ENCODE peak calls at places on chromosomes 16 and 17, in nine cellular contexts. U is A549; L is brain microvascular endothelial cell; P is bronchial epithelial cell; R is CD4-positive, alpha-beta T cell; N is upper lobe of left lung; Y is AG04449; O is Peyer's patch; K is AG04450. F is an unnamed sample.

GRCh38 chr17:27565874-27566672 is 64.9 kb upstream of the LGALS9 start:
- DNase-seq in O (no peak), L (peak), P (peak), Y (no peak), N (no peak), K (no peak), U (no peak), R (no peak), F (no peak)

GRCh38 chr16:72434159-72434558 is 262.2 kb upstream of the PMFBP1 start:
- DNase-seq in L (no peak), O (no peak), P (peak), U (peak), K (no peak), Y (no peak), N (no peak), R (no peak), F (no peak)

GRCh38 chr17:39736319-39737165 is 1.2 kb upstream of the GRB7 start:
- DNase-seq in Y (no peak), O (no peak), R (no peak), K (no peak), N (no peak), U (peak), P (peak), L (no peak), F (peak)

GRCh38 chr17:8443756-8444155 is 8.1 kb downstream of the NDEL1 start:
- DNase-seq in O (no peak), L (no peak), U (no peak), P (no peak), Y (no peak), R (no peak), K (no peak), N (no peak), F (no peak)

GRCh38 chr17:49055181-49055927 is 58.2 kb downstream of the IGF2BP1 start:
- DNase-seq in Y (no peak), R (no peak), N (no peak), K (no peak), U (no peak), L (no peak), P (no peak), O (no peak), F (no peak)

GRCh38 chr17:16918443-16918842 is 53.5 kb downstream of the TNFRSF13B start:
- DNase-seq in K (no peak), N (no peak), Y (no peak), P (no peak), L (no peak), R (no peak), O (no peak), U (no peak), F (no peak)

GRCh38 chr17:29078183-29079045 is 35.5 kb downstream of the PIPOX start:
- DNase-seq in Y (no peak), P (peak), L (no peak), N (no peak), K (no peak), U (no peak), R (no peak), O (no peak), F (no peak)

GRCh38 chr17:32007463-32008298 is 498 bp downstream of the LRRC37B start:
- DNase-seq in P (peak), K (no peak), R (peak), N (no peak), O (peak), U (peak), Y (no peak), L (peak), F (peak)

GRCh38 chr17:46949291-46950174 is 26.6 kb downstream of the GOSR2 start:
- DNase-seq in N (no peak), Y (no peak), U (no peak), L (no peak), P (peak), O (no peak), R (no peak), K (no peak), F (peak)

GRCh38 chr17:79591695-79592094 is 19.2 kb downstream of the RBFOX3 start:
- DNase-seq in L (no peak), P (no peak), K (no peak), Y (no peak), O (no peak), N (no peak), R (no peak), U (no peak), F (no peak)

GRCh38 chr16:17266606-17267313 is 204.0 kb downstream of the XYLT1 start:
- DNase-seq in L (no peak), K (no peak), R (no peak), O (no peak), P (no peak), U (no peak), N (peak), Y (no peak), F (no peak)

GRCh38 chr16:70018254-70018653 is 67.1 kb downstream of the CLEC18A start:
- DNase-seq in O (no peak), R (peak), U (peak), L (peak), Y (no peak), P (peak), K (no peak), N (no peak), F (no peak)

GRCh38 chr16:52912565-52913173 is 140.0 kb downstream of the CHD9NB start:
- DNase-seq in L (peak), U (peak), O (no peak), N (no peak), P (peak), R (no peak), K (peak), Y (peak), F (peak)

GRCh38 chr17:55238931-55239297 is 25.8 kb upstream of the HLF start:
- DNase-seq in L (no peak), K (no peak), N (no peak), U (no peak), P (no peak), R (no peak), Y (no peak), O (no peak), F (peak)

GRCh38 chr16:56294599-56294998 is 103.3 kb downstream of the GNAO1 start:
- DNase-seq in P (peak), R (no peak), K (peak), N (no peak), Y (peak), O (no peak), L (peak), U (no peak), F (peak)

GRCh38 chr17:59001158-59001814 is 105.4 kb downstream of the TRIM37 start:
- DNase-seq in O (peak), L (peak), N (no peak), U (peak), R (peak), K (no peak), P (peak), Y (no peak), F (no peak)

GRCh38 chr17:83034525-83034924 is 44.9 kb upstream of the METRNL start:
- DNase-seq in O (no peak), U (no peak), K (no peak), P (no peak), L (no peak), R (no peak), N (peak), Y (no peak), F (no peak)

GRCh38 chr17:1221209-1221608 is 41.4 kb upstream of the ABR start:
- DNase-seq in U (no peak), O (no peak), K (no peak), N (no peak), R (no peak), P (no peak), Y (no peak), L (no peak), F (no peak)

GRCh38 chr17:13047016-13047415 is 29.2 kb upstream of the ELAC2 start:
- DNase-seq in Y (no peak), L (no peak), K (no peak), N (no peak), O (no peak), P (no peak), U (no peak), R (no peak), F (no peak)

GRCh38 chr16:86932130-86932982 is 354.0 kb downstream of the FOXL1 start:
- DNase-seq in K (no peak), O (no peak), N (no peak), P (no peak), Y (no peak), U (no peak), L (no peak), R (no peak), F (no peak)
- TF ChIP-seq CTCF in K (no peak), O (no peak), N (no peak), P (no peak), Y (no peak), U (no peak), L (no peak), R (no peak), F (no peak)

GRCh38 chr17:70808596-70808995 is 639.3 kb downstream of the KCNJ2 start:
- DNase-seq in L (no peak), N (no peak), Y (no peak), U (peak), P (peak), O (no peak), R (no peak), K (no peak), F (peak)
- TF ChIP-seq CTCF in L (peak), N (no peak), Y (no peak), U (no peak), P (peak), O (no peak), R (no peak), K (no peak), F (no peak)

GRCh38 chr16:68328860-68329370 is 18.1 kb downstream of the PRMT7 start:
- DNase-seq in P (no peak), O (no peak), L (no peak), R (no peak), N (no peak), K (no peak), Y (no peak), U (no peak), F (no peak)
- TF ChIP-seq CTCF in P (no peak), O (no peak), L (no peak), R (peak), N (no peak), K (no peak), Y (no peak), U (no peak), F (peak)

GRCh38 chr16:912684-913613 is 57.8 kb downstream of the LMF1 start:
- DNase-seq in N (peak), R (no peak), U (no peak), O (no peak), L (no peak), P (no peak), Y (no peak), K (no peak), F (no peak)

GRCh38 chr16:913817-914440 is 56.9 kb downstream of the LMF1 start:
- DNase-seq in P (no peak), N (peak), K (no peak), R (no peak), L (no peak), U (no peak), Y (no peak), O (no peak), F (no peak)

GRCh38 chr16:911101-911500 is 59.7 kb downstream of the LMF1 start:
- DNase-seq in O (no peak), P (no peak), N (peak), Y (no peak), U (no peak), K (no peak), L (no peak), R (no peak), F (no peak)

GRCh38 chr16:911604-912321 is 59.0 kb downstream of the LMF1 start:
- DNase-seq in R (no peak), Y (no peak), L (no peak), U (no peak), P (no peak), K (no peak), O (no peak), N (peak), F (no peak)

DNA sequence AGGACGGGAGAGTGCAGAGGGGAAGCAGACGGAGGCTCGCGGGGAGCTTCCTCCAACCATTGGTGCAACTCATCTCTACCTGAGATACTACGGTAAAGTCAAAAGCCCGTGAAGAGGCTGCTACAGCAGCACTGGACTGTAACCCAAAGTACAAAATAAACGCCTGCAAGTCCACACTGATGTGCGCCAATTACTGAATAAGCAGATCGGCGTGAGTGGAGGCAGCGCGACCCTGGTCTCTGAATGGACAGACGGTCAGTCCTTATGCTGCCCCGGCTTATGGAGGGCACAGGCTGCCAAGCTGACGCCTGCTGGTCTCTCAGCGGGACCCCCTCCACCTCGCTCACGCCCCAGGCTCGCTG is 58.5 kb downstream of the LMF1 start:
- DNase-seq in R (no peak), N (no peak), P (no peak), L (no peak), U (no peak), K (no peak), Y (no peak), O (no peak), F (no peak)
- TF ChIP-seq CTCF in R (no peak), N (no peak), P (no peak), L (no peak), U (no peak), K (no peak), Y (no peak), O (no peak), F (no peak)

DNA sequence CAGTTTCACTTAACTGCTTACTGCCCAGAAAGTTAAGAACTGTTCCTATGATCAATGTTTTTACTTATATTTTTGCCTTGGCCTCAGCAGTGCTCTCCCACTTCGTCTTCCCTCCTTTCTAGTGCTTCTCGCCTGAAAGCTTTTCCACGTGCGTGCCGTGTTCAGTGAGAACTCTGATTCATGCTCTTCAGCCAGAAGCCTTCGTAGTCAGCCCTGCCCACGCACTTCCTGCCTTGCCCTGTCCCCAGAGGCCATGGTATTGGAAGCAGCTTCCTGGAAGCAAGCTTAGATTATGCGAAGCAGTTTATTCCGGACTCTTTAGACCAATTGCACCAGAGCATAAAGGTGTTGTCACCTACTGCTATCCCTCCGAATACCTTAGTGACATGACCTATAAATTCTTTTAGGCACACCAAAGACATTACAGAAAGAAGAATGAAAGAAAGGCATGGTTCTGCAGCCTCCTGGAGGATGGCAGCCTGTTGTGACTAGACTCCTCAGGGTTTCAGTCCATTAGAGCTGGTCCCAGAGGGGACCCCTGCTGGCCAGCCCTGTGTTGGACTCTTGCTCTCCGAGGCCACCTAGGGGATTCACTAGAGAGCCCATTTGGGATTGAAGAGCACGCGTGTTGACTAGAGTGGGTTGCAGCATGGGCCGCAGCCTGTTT is 105.2 kb downstream of the RPTOR start:
- DNase-seq in U (peak), P (peak), R (peak), O (peak), K (peak), Y (peak), N (no peak), L (peak), F (peak)
- TF ChIP-seq CTCF in U (peak), P (peak), R (no peak), O (no peak), K (peak), Y (peak), N (no peak), L (peak), F (no peak)

DNA sequence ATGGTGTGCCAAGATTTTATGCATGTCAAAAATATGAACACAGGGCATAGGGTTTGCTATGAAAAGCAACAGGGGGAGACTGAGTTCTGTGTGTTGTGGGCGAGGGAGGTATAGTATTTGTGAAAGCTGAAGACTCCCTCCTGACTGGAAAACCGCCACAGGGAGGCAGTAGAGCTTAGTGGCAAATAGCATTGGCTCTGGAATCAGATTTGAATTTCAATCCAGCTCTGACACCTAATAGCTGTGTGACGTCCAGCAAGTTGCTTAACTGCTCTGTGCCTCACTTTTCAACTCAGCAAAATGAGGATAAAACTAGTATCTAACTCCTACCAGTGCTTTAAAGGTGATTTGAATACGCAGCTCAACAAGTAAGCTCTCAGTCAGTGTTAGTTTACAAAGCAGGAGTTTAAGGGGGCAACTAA is 22.0 kb downstream of the KPNA2 start:
- DNase-seq in K (no peak), L (peak), R (peak), N (no peak), U (peak), P (peak), Y (no peak), O (peak), F (no peak)
- TF ChIP-seq CTCF in K (peak), L (peak), R (peak), N (peak), U (peak), P (peak), Y (peak), O (peak), F (peak)

F was measured in RWPE1.